ENCODE peak calls at places on chromosomes 7 and 10, in seven cellular contexts. C is kidney epithelial cell, G is prostate gland, B is stomach, L is gastrocnemius medialis, U is cardiac muscle cell, Y is astrocyte. E is an unnamed sample.
A peak's percentile ranks its signal among the peaks of the same experiment; 100 is the strongest.

GRCh38 chr7:44072364-44073231 is 7.2 kb upstream of the PGAM2 start:
- DNase-seq in C (peak; percentile 50), G (peak; percentile 31), B (peak; percentile 65), L (peak; percentile 77), U (peak; percentile 89), Y (peak; percentile 71), E (no peak)

GRCh38 chr7:123958186-123958703 is 33.2 kb downstream of the SPAM1 start:
- DNase-seq in C (no peak), G (no peak), B (no peak), L (no peak), U (peak; percentile 16), Y (no peak), E (no peak)

GRCh38 chr7:55964802-55965470 is 551 bp downstream of the NIPSNAP2 start:
- DNase-seq in C (no peak), G (peak; percentile 39), B (peak; percentile 80), L (peak; percentile 83), U (peak; percentile 54), Y (no peak), E (no peak)

GRCh38 chr10:43137701-43137970 is 609 bp upstream of the CSGALNACT2 start:
- DNase-seq in C (no peak), G (no peak), B (no peak), L (no peak), U (peak; percentile 68), Y (peak; percentile 61), E (no peak)

GRCh38 chr10:130859427-130859826 is 452.1 kb downstream of the TCERG1L start:
- DNase-seq in C (no peak), G (no peak), B (no peak), L (no peak), U (no peak), Y (no peak), E (no peak)

GRCh38 chr7:1085910-1086421 is 1.9 kb upstream of the GPER1 start:
- DNase-seq in C (no peak), G (no peak), B (no peak), L (no peak), U (no peak), Y (no peak), E (no peak)

GRCh38 chr7:99184468-99185225 is 23.3 kb downstream of the KPNA7 start:
- DNase-seq in C (no peak), G (no peak), B (no peak), L (no peak), U (no peak), Y (no peak), E (no peak)

GRCh38 chr10:120462018-120462682 is 5.1 kb downstream of the PLPP4 start:
- DNase-seq in C (no peak), G (no peak), B (no peak), L (no peak), U (no peak), Y (no peak), E (no peak)

GRCh38 chr7:133742709-133743538 is 384.2 kb upstream of the LRGUK start:
- DNase-seq in C (no peak), G (no peak), B (no peak), L (no peak), U (peak; percentile 54), Y (no peak), E (no peak)

GRCh38 chr7:157614457-157615020 is 277.7 kb downstream of the DNAJB6 start:
- DNase-seq in C (no peak), G (no peak), B (no peak), L (no peak), U (no peak), Y (no peak), E (no peak)

GRCh38 chr7:157612664-157613561 is 276.1 kb downstream of the DNAJB6 start:
- DNase-seq in C (no peak), G (no peak), B (peak; percentile 40), L (no peak), U (peak; percentile 13), Y (no peak), E (no peak)

GRCh38 chr7:157612009-157612663 is 275.3 kb downstream of the DNAJB6 start:
- DNase-seq in C (no peak), G (no peak), B (no peak), L (no peak), U (no peak), Y (no peak), E (no peak)

GRCh38 chr7:157615101-157615817 is 278.5 kb downstream of the DNAJB6 start:
- DNase-seq in C (no peak), G (no peak), B (no peak), L (no peak), U (peak; percentile 46), Y (peak; percentile 83), E (no peak)

DNA sequence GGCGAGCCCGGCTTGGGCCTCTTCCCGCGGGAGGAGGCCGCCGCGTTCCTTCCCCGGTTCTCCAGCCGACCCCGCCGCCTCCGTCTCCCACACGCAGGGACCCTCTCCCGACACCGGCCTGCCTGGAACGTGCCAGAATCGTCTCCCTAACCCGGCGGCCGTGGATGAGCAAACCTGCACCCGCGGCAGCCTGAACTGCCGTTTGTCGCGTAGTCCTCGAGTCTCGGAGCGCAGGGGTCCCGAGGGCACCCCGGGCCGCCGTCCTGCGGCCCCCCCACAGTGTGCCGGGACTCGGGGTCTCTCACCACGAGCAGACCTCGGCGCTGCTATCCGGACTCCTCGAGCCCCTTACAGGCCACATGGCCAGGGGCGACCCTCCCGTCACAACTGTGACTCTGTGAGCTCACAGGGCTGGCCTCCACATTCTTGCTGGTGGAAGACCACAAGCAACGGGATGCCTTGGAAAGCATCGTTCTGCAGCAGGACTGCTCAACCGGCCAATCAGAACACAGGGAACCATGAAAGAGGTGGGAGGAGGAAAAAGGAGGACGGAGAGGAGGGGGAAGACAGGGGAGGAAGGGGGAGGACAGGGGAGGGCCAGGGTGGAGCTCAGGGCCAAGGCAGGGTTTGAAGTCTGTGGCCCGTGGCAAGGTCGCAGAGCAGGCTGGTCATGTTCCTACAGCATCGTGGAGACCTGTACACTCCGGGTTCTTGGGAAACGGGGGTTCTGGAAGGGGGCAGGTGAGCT is 276.9 kb downstream of the DNAJB6 start:
- DNase-seq in C (no peak), G (no peak), B (no peak), L (no peak), U (peak; percentile 5), Y (no peak), E (no peak)
- H3K4me3 ChIP-seq in C (no peak overlapping the region), G (peak overlapping the region; percentile 23), B (peak overlapping the region; percentile 51), L (peak overlapping the region; percentile 36), U (no peak overlapping the region), Y (peak overlapping the region; percentile 10), E (no peak overlapping the region)

DNA sequence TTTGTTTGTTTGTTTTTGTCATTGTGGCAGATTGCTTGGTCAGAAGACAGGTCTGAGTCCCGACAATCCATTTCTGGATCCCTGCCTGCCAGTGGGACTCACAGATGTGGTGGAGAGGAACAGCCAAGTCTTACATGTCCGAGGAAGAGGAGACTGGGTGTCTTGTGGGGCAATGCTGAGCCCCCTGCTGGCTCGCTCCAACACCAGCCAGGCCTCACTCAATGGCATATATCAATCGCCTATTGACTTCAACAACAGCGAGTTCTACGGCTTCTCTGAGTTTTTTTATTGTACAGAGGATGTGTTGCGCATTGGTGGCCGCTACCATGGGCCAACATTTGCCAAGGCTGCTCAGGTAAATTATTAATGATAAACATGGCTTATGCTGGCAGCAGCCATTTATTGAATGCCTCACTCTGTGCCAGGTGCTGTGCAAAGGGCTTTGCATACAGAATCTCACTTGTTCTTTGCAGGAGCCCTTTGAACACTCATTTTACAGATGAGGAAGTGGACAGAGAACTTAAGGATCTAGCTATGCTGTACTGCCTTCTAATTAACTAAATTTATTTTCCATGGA is 33.3 kb downstream of the COX15 start:
- DNase-seq in C (no peak), G (no peak), B (no peak), L (no peak), U (no peak), Y (no peak), E (no peak)
- TF ChIP-seq CTCF in C (no peak), G (no peak), B (no peak), L (no peak), U (peak; percentile 18), Y (no peak), E (peak; percentile 35)

GRCh38 chr7:76063525-76063924 is 15.6 kb downstream of the MDH2 start:
- DNase-seq in C (no peak), G (peak; percentile 57), B (peak; percentile 86), L (no peak), U (no peak), Y (no peak), E (no peak)
- H3K4me3 ChIP-seq in C (no peak overlapping the region), G (no peak overlapping the region), B (no peak overlapping the region), L (no peak overlapping the region), U (no peak overlapping the region), Y (no peak overlapping the region), E (no peak overlapping the region)

GRCh38 chr10:75189266-75190096 is 21.1 kb upstream of the VDAC2 start:
- DNase-seq in C (no peak), G (no peak), B (no peak), L (no peak), U (no peak), Y (no peak), E (no peak)

GRCh38 chr10:75187961-75188426 is 22.6 kb upstream of the VDAC2 start:
- DNase-seq in C (no peak), G (peak; percentile 72), B (peak; percentile 64), L (peak; percentile 53), U (peak; percentile 73), Y (peak; percentile 43), E (no peak)

GRCh38 chr10:75197066-75197465 is 13.5 kb upstream of the VDAC2 start:
- DNase-seq in C (no peak), G (no peak), B (no peak), L (no peak), U (no peak), Y (no peak), E (no peak)

GRCh38 chr10:75195035-75195763 is 15.4 kb upstream of the VDAC2 start:
- DNase-seq in C (no peak), G (no peak), B (no peak), L (no peak), U (peak; percentile 42), Y (peak; percentile 90), E (no peak)

DNA sequence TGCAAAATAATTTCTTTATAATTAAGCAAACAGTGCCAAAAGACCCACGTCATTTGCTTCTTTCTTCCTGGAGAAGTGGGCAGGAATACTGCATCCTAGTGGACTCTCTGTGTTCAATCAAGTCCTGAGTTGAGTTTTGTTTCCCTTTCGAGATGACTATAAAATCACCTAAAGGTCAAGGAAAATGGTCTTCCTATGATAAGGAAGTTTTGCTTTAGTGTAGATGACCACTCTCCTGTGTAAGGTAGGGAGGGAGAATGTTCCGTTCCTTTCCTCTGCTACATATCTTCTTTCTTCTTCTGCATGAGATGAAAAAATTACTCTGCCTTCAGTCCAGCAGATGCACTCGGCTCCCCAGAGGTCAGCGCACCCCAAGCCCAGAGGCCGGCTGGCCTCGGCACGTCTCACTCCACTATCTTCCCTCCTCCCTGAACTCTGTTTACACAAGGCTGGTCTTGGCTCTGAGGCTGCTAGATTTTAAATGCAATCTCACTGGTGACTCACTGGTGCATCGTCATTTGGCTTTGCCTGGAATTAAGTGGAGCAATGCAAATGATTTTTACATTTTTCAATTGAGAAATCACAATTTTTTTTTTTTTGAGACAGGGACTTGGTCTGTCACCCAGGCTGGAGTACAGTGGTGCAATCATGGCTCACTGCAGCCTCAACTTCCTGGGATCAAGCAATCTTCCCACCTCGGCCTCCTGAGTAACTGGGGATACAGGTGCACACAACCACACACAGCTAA is 18.6 kb upstream of the VDAC2 start:
- DNase-seq in C (no peak), G (peak; percentile 46), B (peak; percentile 59), L (peak; percentile 59), U (peak; percentile 94), Y (peak; percentile 88), E (no peak)
- TF ChIP-seq CTCF in C (peak; percentile 18), G (no peak), B (no peak), L (no peak), U (peak; percentile 36), Y (no peak), E (no peak)

DNA sequence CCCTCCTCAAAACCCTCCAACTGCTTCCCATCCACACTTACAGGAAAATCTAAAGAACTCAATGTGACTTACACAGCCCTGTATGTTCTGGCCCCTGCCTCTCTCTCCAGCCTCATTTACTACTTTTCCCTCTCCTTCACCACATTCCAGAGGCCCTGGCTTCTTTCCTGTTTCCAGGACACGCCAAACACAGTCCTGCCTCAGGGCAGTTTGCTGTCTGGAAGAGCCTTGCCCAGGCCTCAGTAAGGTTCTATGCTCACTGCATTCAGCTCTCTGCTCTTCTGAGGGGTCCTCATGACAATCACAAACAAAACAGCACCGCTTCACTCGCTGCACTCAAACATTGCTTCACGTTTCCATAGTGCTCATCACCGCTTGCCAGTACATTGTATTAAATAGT is 35.1 kb upstream of the GARS1 start:
- DNase-seq in C (no peak), G (no peak), B (no peak), L (no peak), U (peak; percentile 25), Y (no peak), E (no peak)
- H3K4me3 ChIP-seq in C (no peak overlapping the region), G (no peak overlapping the region), B (no peak overlapping the region), L (no peak overlapping the region), U (no peak overlapping the region), Y (no peak overlapping the region), E (no peak overlapping the region)

E was measured in epithelial cell of proximal tubule.